ENCODE peak calls at places on chromosomes 12 and 14, in four cellular contexts. One of them, this sample, is unnamed.

GRCh38 chr12:70332236-70332635 is 33.9 kb upstream of the KCNMB4 start:
- DNase-seq in effector memory CD4-positive, alpha-beta T cell: no peak
- DNase-seq in psoas muscle: no peak
- DNase-seq in HEK293T: no peak
- DNase-seq in this sample: no peak

GRCh38 chr12:58419905-58420304 is 478.5 kb downstream of the ATP23 start:
- DNase-seq in effector memory CD4-positive, alpha-beta T cell: no peak
- DNase-seq in psoas muscle: no peak
- DNase-seq in HEK293T: no peak
- DNase-seq in this sample: no peak

GRCh38 chr12:14868916-14869315 is 16.7 kb downstream of the MGP start:
- DNase-seq in effector memory CD4-positive, alpha-beta T cell: no peak
- DNase-seq in psoas muscle: no peak
- DNase-seq in HEK293T: no peak
- DNase-seq in this sample: no peak

GRCh38 chr12:6821271-6821673 is 349 bp upstream of the GPR162 start:
- DNase-seq in effector memory CD4-positive, alpha-beta T cell: no peak
- DNase-seq in psoas muscle: peak
- DNase-seq in HEK293T: peak
- DNase-seq in this sample: peak

GRCh38 chr12:10136637-10137205 is 6.7 kb upstream of the CLEC7A start:
- DNase-seq in effector memory CD4-positive, alpha-beta T cell: no peak
- DNase-seq in psoas muscle: no peak
- DNase-seq in HEK293T: no peak
- DNase-seq in this sample: no peak

GRCh38 chr12:79934309-79935020 is 432 bp downstream of the PPP1R12A start:
- DNase-seq in effector memory CD4-positive, alpha-beta T cell: peak
- DNase-seq in psoas muscle: no peak
- DNase-seq in HEK293T: peak
- DNase-seq in this sample: peak

GRCh38 chr12:78865297-78865955 is 852 bp downstream of the SYT1 start:
- DNase-seq in effector memory CD4-positive, alpha-beta T cell: no peak
- DNase-seq in psoas muscle: no peak
- DNase-seq in HEK293T: no peak
- DNase-seq in this sample: no peak

GRCh38 chr14:64835431-64835830 is 44.3 kb downstream of the SPTB start:
- DNase-seq in effector memory CD4-positive, alpha-beta T cell: no peak
- DNase-seq in psoas muscle: no peak
- DNase-seq in HEK293T: no peak
- DNase-seq in this sample: no peak

GRCh38 chr12:6165418-6165817 is 34.8 kb upstream of the CD9 start:
- DNase-seq in effector memory CD4-positive, alpha-beta T cell: no peak
- DNase-seq in psoas muscle: no peak
- DNase-seq in HEK293T: no peak
- DNase-seq in this sample: no peak

GRCh38 chr14:102217987-102218421 is 78.3 kb downstream of the WDR20 start:
- DNase-seq in effector memory CD4-positive, alpha-beta T cell: no peak
- DNase-seq in psoas muscle: no peak
- DNase-seq in HEK293T: no peak
- DNase-seq in this sample: no peak

GRCh38 chr14:61609143-61609851 is 86.0 kb upstream of the HIF1A start:
- DNase-seq in effector memory CD4-positive, alpha-beta T cell: no peak
- DNase-seq in psoas muscle: peak
- DNase-seq in HEK293T: no peak
- DNase-seq in this sample: no peak

This sample was measured in Kasumi-1.